ENCODE peak calls at places on chromosomes 3 and 15, in nine cellular contexts. One of them, this sample, is unnamed.

GRCh38 chr3:22263042-22263441 is 512.0 kb upstream of the ZNF385D start:
- DNase-seq in NB4: peak
- DNase-seq in GM12864: no peak
- DNase-seq in BE2C: no peak
- DNase-seq in dorsolateral prefrontal cortex: no peak
- DNase-seq in heart left ventricle: no peak
- DNase-seq in esophagus muscularis mucosa: no peak
- DNase-seq in body of pancreas: no peak
- DNase-seq in IMR-90: peak
- DNase-seq in this sample: peak

GRCh38 chr3:63908081-63908736 is 4.0 kb downstream of the SCAANT1 start:
- DNase-seq in NB4: no peak
- DNase-seq in GM12864: no peak
- DNase-seq in BE2C: no peak
- DNase-seq in dorsolateral prefrontal cortex: no peak
- DNase-seq in heart left ventricle: no peak
- DNase-seq in esophagus muscularis mucosa: no peak
- DNase-seq in body of pancreas: no peak
- DNase-seq in IMR-90: peak
- DNase-seq in this sample: peak

GRCh38 chr15:51312132-51312531 is 26.3 kb downstream of the CYP19A1 start:
- DNase-seq in NB4: peak
- DNase-seq in GM12864: no peak
- DNase-seq in BE2C: no peak
- DNase-seq in dorsolateral prefrontal cortex: no peak
- DNase-seq in heart left ventricle: no peak
- DNase-seq in esophagus muscularis mucosa: no peak
- DNase-seq in body of pancreas: no peak
- DNase-seq in IMR-90: peak
- DNase-seq in this sample: peak

GRCh38 chr3:156150434-156151066 is 30.2 kb downstream of the KCNAB1 start:
- DNase-seq in NB4: peak
- DNase-seq in GM12864: peak
- DNase-seq in BE2C: peak
- DNase-seq in dorsolateral prefrontal cortex: peak
- DNase-seq in heart left ventricle: peak
- DNase-seq in esophagus muscularis mucosa: peak
- DNase-seq in body of pancreas: peak
- DNase-seq in IMR-90: peak
- DNase-seq in this sample: peak

GRCh38 chr3:4807381-4808280 is 171.6 kb upstream of the BHLHE40 start:
- DNase-seq in NB4: no peak
- DNase-seq in GM12864: no peak
- DNase-seq in BE2C: no peak
- DNase-seq in dorsolateral prefrontal cortex: no peak
- DNase-seq in heart left ventricle: no peak
- DNase-seq in esophagus muscularis mucosa: no peak
- DNase-seq in body of pancreas: no peak
- DNase-seq in IMR-90: no peak
- DNase-seq in this sample: no peak

GRCh38 chr3:177830411-177830849 is 633.1 kb upstream of the TBL1XR1 start:
- DNase-seq in NB4: no peak
- DNase-seq in GM12864: no peak
- DNase-seq in BE2C: no peak
- DNase-seq in dorsolateral prefrontal cortex: peak
- DNase-seq in heart left ventricle: no peak
- DNase-seq in esophagus muscularis mucosa: no peak
- DNase-seq in body of pancreas: no peak
- DNase-seq in IMR-90: peak
- DNase-seq in this sample: peak

GRCh38 chr3:40120816-40121215 is 188.7 kb upstream of the EIF1B start:
- DNase-seq in NB4: no peak
- DNase-seq in GM12864: no peak
- DNase-seq in BE2C: peak
- DNase-seq in dorsolateral prefrontal cortex: no peak
- DNase-seq in heart left ventricle: no peak
- DNase-seq in esophagus muscularis mucosa: no peak
- DNase-seq in body of pancreas: no peak
- DNase-seq in IMR-90: no peak
- DNase-seq in this sample: peak

GRCh38 chr15:56371495-56372147 is 6.4 kb downstream of the TEX9 start:
- DNase-seq in NB4: no peak
- DNase-seq in GM12864: peak
- DNase-seq in BE2C: no peak
- DNase-seq in dorsolateral prefrontal cortex: no peak
- DNase-seq in heart left ventricle: no peak
- DNase-seq in esophagus muscularis mucosa: no peak
- DNase-seq in body of pancreas: no peak
- DNase-seq in IMR-90: no peak
- DNase-seq in this sample: no peak

GRCh38 chr15:25863968-25864580 is 947 bp upstream of the ATP10A start:
- DNase-seq in NB4: no peak
- DNase-seq in GM12864: no peak
- DNase-seq in BE2C: no peak
- DNase-seq in dorsolateral prefrontal cortex: no peak
- DNase-seq in heart left ventricle: no peak
- DNase-seq in esophagus muscularis mucosa: no peak
- DNase-seq in body of pancreas: no peak
- DNase-seq in IMR-90: no peak
- DNase-seq in this sample: no peak

GRCh38 chr15:25864966-25865365 is 1.8 kb upstream of the ATP10A start:
- DNase-seq in NB4: no peak
- DNase-seq in GM12864: no peak
- DNase-seq in BE2C: no peak
- DNase-seq in dorsolateral prefrontal cortex: no peak
- DNase-seq in heart left ventricle: no peak
- DNase-seq in esophagus muscularis mucosa: no peak
- DNase-seq in body of pancreas: no peak
- DNase-seq in IMR-90: peak
- DNase-seq in this sample: peak

GRCh38 chr15:25862469-25863066 is 559 bp downstream of the ATP10A start:
- DNase-seq in NB4: no peak
- DNase-seq in GM12864: no peak
- DNase-seq in BE2C: no peak
- DNase-seq in dorsolateral prefrontal cortex: no peak
- DNase-seq in heart left ventricle: no peak
- DNase-seq in esophagus muscularis mucosa: no peak
- DNase-seq in body of pancreas: no peak
- DNase-seq in IMR-90: no peak
- DNase-seq in this sample: peak

GRCh38 chr15:25862087-25862468 is 1.0 kb downstream of the ATP10A start:
- DNase-seq in NB4: no peak
- DNase-seq in GM12864: no peak
- DNase-seq in BE2C: no peak
- DNase-seq in dorsolateral prefrontal cortex: no peak
- DNase-seq in heart left ventricle: no peak
- DNase-seq in esophagus muscularis mucosa: no peak
- DNase-seq in body of pancreas: no peak
- DNase-seq in IMR-90: peak
- DNase-seq in this sample: no peak

GRCh38 chr15:25863067-25863967 is at the start of gene ATP10A:
- DNase-seq in NB4: no peak
- DNase-seq in GM12864: no peak
- DNase-seq in BE2C: no peak
- DNase-seq in dorsolateral prefrontal cortex: no peak
- DNase-seq in heart left ventricle: peak
- DNase-seq in esophagus muscularis mucosa: no peak
- DNase-seq in body of pancreas: no peak
- DNase-seq in IMR-90: peak
- DNase-seq in this sample: peak
- H3K4me3 ChIP-seq in NB4: no peak
- H3K4me3 ChIP-seq in GM12864: peak
- H3K4me3 ChIP-seq in BE2C: no peak
- H3K4me3 ChIP-seq in dorsolateral prefrontal cortex: peak
- H3K4me3 ChIP-seq in heart left ventricle: peak
- H3K4me3 ChIP-seq in esophagus muscularis mucosa: peak
- H3K4me3 ChIP-seq in body of pancreas: no peak
- H3K4me3 ChIP-seq in IMR-90: peak
- H3K4me3 ChIP-seq in this sample: peak

GRCh38 chr15:40928975-40929729 is at the start of gene DLL4:
- DNase-seq in NB4: peak
- DNase-seq in GM12864: no peak
- DNase-seq in BE2C: peak
- DNase-seq in dorsolateral prefrontal cortex: no peak
- DNase-seq in heart left ventricle: peak
- DNase-seq in esophagus muscularis mucosa: no peak
- DNase-seq in body of pancreas: peak
- DNase-seq in IMR-90: peak
- DNase-seq in this sample: peak
- TF ChIP-seq CTCF in NB4: no peak
- TF ChIP-seq CTCF in GM12864: no peak
- TF ChIP-seq CTCF in BE2C: no peak
- TF ChIP-seq CTCF in dorsolateral prefrontal cortex: peak
- TF ChIP-seq CTCF in heart left ventricle: no peak
- TF ChIP-seq CTCF in esophagus muscularis mucosa: no peak
- TF ChIP-seq CTCF in body of pancreas: no peak
- TF ChIP-seq CTCF in IMR-90: no peak
- TF ChIP-seq CTCF in this sample: no peak

GRCh38 chr3:155029941-155030340 is 50.2 kb upstream of the MME start:
- DNase-seq in NB4: no peak
- DNase-seq in GM12864: no peak
- DNase-seq in BE2C: no peak
- DNase-seq in dorsolateral prefrontal cortex: no peak
- DNase-seq in heart left ventricle: no peak
- DNase-seq in esophagus muscularis mucosa: no peak
- DNase-seq in body of pancreas: no peak
- DNase-seq in IMR-90: no peak
- DNase-seq in this sample: no peak
- H3K4me3 ChIP-seq in NB4: no peak
- H3K4me3 ChIP-seq in GM12864: no peak
- H3K4me3 ChIP-seq in BE2C: no peak
- H3K4me3 ChIP-seq in dorsolateral prefrontal cortex: no peak
- H3K4me3 ChIP-seq in heart left ventricle: no peak
- H3K4me3 ChIP-seq in esophagus muscularis mucosa: no peak
- H3K4me3 ChIP-seq in body of pancreas: no peak
- H3K4me3 ChIP-seq in IMR-90: no peak
- H3K4me3 ChIP-seq in this sample: no peak

DNA sequence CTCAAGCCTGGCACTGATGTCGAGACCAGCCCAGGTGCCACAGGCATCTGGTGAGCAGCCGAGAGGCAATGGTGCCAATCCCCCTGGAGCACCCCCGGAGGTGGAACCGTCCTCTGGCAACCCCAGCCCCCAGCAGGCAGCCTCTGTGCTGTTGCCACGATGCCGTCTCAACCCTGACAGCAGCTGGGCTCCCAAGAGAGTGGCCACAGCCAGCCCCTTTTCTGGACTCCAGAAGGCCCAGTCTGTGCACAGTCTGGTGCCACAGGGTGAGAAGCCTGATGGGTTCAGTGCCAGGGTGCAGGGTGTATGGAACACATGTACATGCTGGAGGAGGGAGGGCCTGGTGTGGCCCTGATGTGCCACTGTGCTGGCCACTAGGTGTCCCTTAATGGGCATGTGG is 4.9 kb upstream of the JMJD7 start:
- DNase-seq in NB4: no peak
- DNase-seq in GM12864: no peak
- DNase-seq in BE2C: no peak
- DNase-seq in dorsolateral prefrontal cortex: no peak
- DNase-seq in heart left ventricle: no peak
- DNase-seq in esophagus muscularis mucosa: no peak
- DNase-seq in body of pancreas: no peak
- DNase-seq in IMR-90: no peak
- DNase-seq in this sample: no peak
- TF ChIP-seq CTCF in NB4: no peak
- TF ChIP-seq CTCF in GM12864: no peak
- TF ChIP-seq CTCF in BE2C: no peak
- TF ChIP-seq CTCF in dorsolateral prefrontal cortex: no peak
- TF ChIP-seq CTCF in heart left ventricle: no peak
- TF ChIP-seq CTCF in esophagus muscularis mucosa: no peak
- TF ChIP-seq CTCF in body of pancreas: no peak
- TF ChIP-seq CTCF in IMR-90: no peak
- TF ChIP-seq CTCF in this sample: no peak

GRCh38 chr3:50624634-50625033 is 7.7 kb downstream of the MAPKAPK3 start:
- DNase-seq in NB4: no peak
- DNase-seq in GM12864: no peak
- DNase-seq in BE2C: no peak
- DNase-seq in dorsolateral prefrontal cortex: no peak
- DNase-seq in heart left ventricle: no peak
- DNase-seq in esophagus muscularis mucosa: no peak
- DNase-seq in body of pancreas: peak
- DNase-seq in IMR-90: no peak
- DNase-seq in this sample: no peak

GRCh38 chr3:50625879-50626182 is 8.9 kb downstream of the MAPKAPK3 start:
- DNase-seq in NB4: no peak
- DNase-seq in GM12864: no peak
- DNase-seq in BE2C: no peak
- DNase-seq in dorsolateral prefrontal cortex: no peak
- DNase-seq in heart left ventricle: no peak
- DNase-seq in esophagus muscularis mucosa: no peak
- DNase-seq in body of pancreas: no peak
- DNase-seq in IMR-90: no peak
- DNase-seq in this sample: no peak

GRCh38 chr3:50622881-50623280 is 5.9 kb downstream of the MAPKAPK3 start:
- DNase-seq in NB4: no peak
- DNase-seq in GM12864: no peak
- DNase-seq in BE2C: no peak
- DNase-seq in dorsolateral prefrontal cortex: no peak
- DNase-seq in heart left ventricle: no peak
- DNase-seq in esophagus muscularis mucosa: no peak
- DNase-seq in body of pancreas: no peak
- DNase-seq in IMR-90: no peak
- DNase-seq in this sample: no peak

GRCh38 chr3:50625131-50625878 is 8.4 kb downstream of the MAPKAPK3 start:
- DNase-seq in NB4: no peak
- DNase-seq in GM12864: no peak
- DNase-seq in BE2C: no peak
- DNase-seq in dorsolateral prefrontal cortex: no peak
- DNase-seq in heart left ventricle: no peak
- DNase-seq in esophagus muscularis mucosa: no peak
- DNase-seq in body of pancreas: no peak
- DNase-seq in IMR-90: no peak
- DNase-seq in this sample: no peak

GRCh38 chr3:50623840-50624474 is 7.0 kb downstream of the MAPKAPK3 start:
- DNase-seq in NB4: no peak
- DNase-seq in GM12864: no peak
- DNase-seq in BE2C: no peak
- DNase-seq in dorsolateral prefrontal cortex: no peak
- DNase-seq in heart left ventricle: no peak
- DNase-seq in esophagus muscularis mucosa: no peak
- DNase-seq in body of pancreas: no peak
- DNase-seq in IMR-90: peak
- DNase-seq in this sample: no peak
- H3K4me3 ChIP-seq in NB4: no peak
- H3K4me3 ChIP-seq in GM12864: no peak
- H3K4me3 ChIP-seq in BE2C: no peak
- H3K4me3 ChIP-seq in dorsolateral prefrontal cortex: no peak
- H3K4me3 ChIP-seq in heart left ventricle: no peak
- H3K4me3 ChIP-seq in esophagus muscularis mucosa: no peak
- H3K4me3 ChIP-seq in body of pancreas: no peak
- H3K4me3 ChIP-seq in IMR-90: no peak
- H3K4me3 ChIP-seq in this sample: no peak